ENCODE peak calls at places on chromosomes 13 and 19, in nine cellular contexts. I, Y, U, D, X, N, O, J and Z are unnamed samples.

GRCh38 chr13:73325351-73326214 is 266.8 kb downstream of the KLF5 start:
- DNase-seq in N (no peak), U (no peak), Y (no peak), D (no peak), X (no peak), I (no peak), O (no peak), J (no peak), Z (no peak)

GRCh38 chr13:33276581-33276980 is 9.0 kb downstream of the STARD13 start:
- DNase-seq in X (no peak), U (no peak), O (no peak), N (no peak), Y (no peak), D (no peak), J (no peak), I (no peak), Z (no peak)

GRCh38 chr13:98613591-98613990 is 36.7 kb upstream of the STK24 start:
- DNase-seq in X (no peak), O (no peak), J (no peak), I (no peak), D (no peak), U (no peak), N (no peak), Y (no peak), Z (no peak)

GRCh38 chr19:41795031-41795461 is 1.3 kb upstream of the CEACAM3 start:
- DNase-seq in X (no peak), J (peak), Y (no peak), I (peak), N (peak), O (peak), U (no peak), D (peak), Z (no peak)

GRCh38 chr13:111941845-111942447 is 125.0 kb upstream of the SOX1 start:
- DNase-seq in J (no peak), O (no peak), X (no peak), I (no peak), D (no peak), N (no peak), Y (no peak), U (no peak), Z (no peak)

GRCh38 chr13:26707122-26708006 is 53.2 kb downstream of the GPR12 start:
- DNase-seq in N (peak), I (peak), X (peak), D (no peak), J (no peak), U (no peak), O (no peak), Y (no peak), Z (no peak)

GRCh38 chr19:44924243-44924725 is 9.9 kb downstream of the APOC1 start:
- DNase-seq in Y (no peak), I (no peak), O (no peak), D (no peak), U (no peak), X (no peak), J (no peak), N (no peak), Z (peak)

GRCh38 chr13:60398949-60399589 is 2.0 kb downstream of the TDRD3 start:
- DNase-seq in I (no peak), D (no peak), X (no peak), O (no peak), Y (no peak), U (no peak), J (no peak), N (no peak), Z (no peak)

GRCh38 chr19:17333611-17334413 is 843 bp downstream of the ANO8 start:
- DNase-seq in N (no peak), X (no peak), D (peak), Y (no peak), U (peak), O (peak), I (peak), J (peak), Z (no peak)

GRCh38 chr19:16373539-16373938 is 48.9 kb downstream of the KLF2 start:
- DNase-seq in X (no peak), U (no peak), Y (no peak), D (no peak), I (no peak), O (no peak), J (no peak), N (no peak), Z (no peak)

GRCh38 chr19:34639491-34640085 is 37.4 kb downstream of the SCGB2B2 start:
- DNase-seq in J (peak), I (peak), X (peak), D (no peak), N (peak), O (peak), Y (no peak), U (no peak), Z (no peak)

GRCh38 chr19:15323496-15324235 is 8.7 kb downstream of the BRD4 start:
- DNase-seq in X (no peak), O (no peak), U (no peak), N (no peak), Y (no peak), D (no peak), I (no peak), J (no peak), Z (no peak)

GRCh38 chr13:87274209-87274819 is 396.9 kb upstream of the SLITRK5 start:
- DNase-seq in J (no peak), U (no peak), Y (no peak), N (peak), D (no peak), I (no peak), X (no peak), O (no peak), Z (no peak)

GRCh38 chr13:51612867-51613266 is 28.6 kb downstream of the WDFY2 start:
- DNase-seq in Y (no peak), U (no peak), N (no peak), J (no peak), D (no peak), O (no peak), X (no peak), I (no peak), Z (no peak)

GRCh38 chr13:26280822-26281221 is 26.9 kb downstream of the CDK8 start:
- DNase-seq in I (no peak), O (no peak), J (no peak), N (no peak), Y (no peak), X (no peak), D (no peak), U (no peak), Z (no peak)

GRCh38 chr13:93502987-93503386 is 276.4 kb downstream of the GPC6 start:
- DNase-seq in O (no peak), I (no peak), D (no peak), Y (no peak), J (no peak), N (no peak), U (no peak), X (no peak), Z (no peak)

GRCh38 chr13:44649118-44649455 is 73.0 kb upstream of the TSC22D1 start:
- DNase-seq in I (no peak), J (no peak), Y (no peak), D (no peak), O (no peak), N (no peak), X (no peak), U (no peak), Z (no peak)

GRCh38 chr19:18775586-18776287 is 15.4 kb downstream of the COMP start:
- DNase-seq in J (no peak), O (no peak), N (no peak), X (no peak), I (no peak), Y (no peak), U (peak), D (no peak), Z (peak)

GRCh38 chr13:62875118-62875640 is 1459.5 kb upstream of the PCDH20 start:
- DNase-seq in X (no peak), O (no peak), J (no peak), Y (no peak), N (no peak), I (no peak), U (no peak), D (no peak), Z (no peak)

GRCh38 chr13:74575729-74576125 is 441.5 kb upstream of the KLF12 start:
- DNase-seq in N (peak), X (peak), Y (peak), D (peak), O (peak), I (peak), U (no peak), J (peak), Z (peak)

GRCh38 chr19:45164577-45165335 is 4.0 kb upstream of the NKPD1 start:
- DNase-seq in N (peak), J (peak), I (peak), D (peak), Y (no peak), U (no peak), X (no peak), O (peak), Z (peak)

GRCh38 chr13:59425211-59425721 is 738.5 kb downstream of the DIAPH3 start:
- DNase-seq in D (no peak), O (no peak), U (peak), J (no peak), X (no peak), N (no peak), Y (no peak), I (no peak), Z (no peak)

GRCh38 chr19:18386543-18387251 is 739 bp downstream of the GDF15 start:
- DNase-seq in J (no peak), Y (no peak), X (no peak), O (no peak), N (no peak), I (no peak), U (no peak), D (no peak), Z (no peak)

GRCh38 chr19:3003046-3003445 is 25.7 kb downstream of the TLE6 start:
- DNase-seq in Y (no peak), I (no peak), O (no peak), U (no peak), X (no peak), N (peak), D (no peak), J (no peak), Z (no peak)

GRCh38 chr19:30862876-30863275 is 486.4 kb downstream of the TSHZ3 start:
- DNase-seq in X (no peak), D (no peak), I (no peak), J (no peak), N (no peak), Y (no peak), U (no peak), O (no peak), Z (no peak)

GRCh38 chr13:75636339-75637095 is 387 bp downstream of the LMO7 start:
- DNase-seq in J (peak), Y (no peak), D (peak), O (peak), I (peak), N (peak), U (no peak), X (peak), Z (peak)

GRCh38 chr13:33454844-33455256 is 169.3 kb upstream of the STARD13 start:
- DNase-seq in J (no peak), U (no peak), Y (no peak), D (no peak), X (no peak), N (no peak), I (no peak), O (no peak), Z (no peak)

GRCh38 chr13:59126474-59126873 is 1037.3 kb downstream of the DIAPH3 start:
- DNase-seq in I (no peak), J (no peak), X (no peak), Y (no peak), U (no peak), D (no peak), O (no peak), N (no peak), Z (no peak)

GRCh38 chr19:44808463-44809371 is at the start of gene BCAM:
- DNase-seq in X (no peak), D (no peak), O (no peak), Y (peak), U (peak), J (no peak), N (peak), I (no peak), Z (peak)

GRCh38 chr13:60221581-60221980 is 57.9 kb upstream of the DIAPH3 start:
- DNase-seq in J (no peak), I (no peak), O (no peak), X (no peak), U (no peak), Y (no peak), N (no peak), D (no peak), Z (no peak)

GRCh38 chr19:37929512-37929911 is 22.5 kb downstream of the SIPA1L3 start:
- DNase-seq in U (no peak), J (no peak), D (no peak), Y (no peak), X (no peak), N (no peak), I (no peak), O (no peak), Z (no peak)

GRCh38 chr13:95100525-95101121 is 200.6 kb downstream of the ABCC4 start:
- DNase-seq in N (no peak), O (no peak), J (no peak), I (no peak), U (peak), D (no peak), Y (no peak), X (no peak), Z (no peak)

GRCh38 chr19:10724573-10725071 is 6.7 kb downstream of the DNM2 start:
- DNase-seq in Y (no peak), X (no peak), N (no peak), O (no peak), I (no peak), U (no peak), J (no peak), D (no peak), Z (no peak)

GRCh38 chr13:45120967-45121366 is 657 bp downstream of the GTF2F2 start:
- DNase-seq in O (no peak), J (no peak), N (no peak), Y (no peak), X (no peak), U (no peak), I (no peak), D (no peak), Z (no peak)

GRCh38 chr13:32225494-32225931 is 89.7 kb downstream of the ZAR1L start:
- DNase-seq in D (no peak), O (no peak), Y (no peak), I (no peak), X (no peak), U (no peak), J (no peak), N (no peak), Z (no peak)

GRCh38 chr19:43779147-43779819 is 1.5 kb downstream of the KCNN4 start:
- DNase-seq in N (no peak), I (no peak), J (no peak), U (no peak), X (no peak), O (no peak), D (no peak), Y (no peak), Z (no peak)

GRCh38 chr13:39385154-39385553 is 217.8 kb downstream of the LHFPL6 start:
- DNase-seq in Y (no peak), U (no peak), J (no peak), N (no peak), X (no peak), O (no peak), D (no peak), I (no peak), Z (no peak)

GRCh38 chr13:74148437-74148836 is 14.2 kb upstream of the KLF12 start:
- DNase-seq in D (no peak), J (no peak), I (no peak), X (no peak), O (no peak), N (no peak), Y (no peak), U (no peak), Z (no peak)

GRCh38 chr13:27663947-27664346 is 42.3 kb downstream of the POLR1D start:
- DNase-seq in U (no peak), D (no peak), O (no peak), Y (no peak), I (no peak), N (no peak), J (no peak), X (no peak), Z (no peak)